ENCODE peak calls at places on chromosomes 2 and 18, in five cellular contexts. N is CD8-positive, alpha-beta T cell; Z is neural crest cell; J is fibroblast of lung; D is cardiac muscle cell. E is an unnamed sample.

GRCh38 chr2:196718796-196719564 is 79.5 kb downstream of the CCDC150 start:
- DNase-seq in D (peak; percentile 69), Z (no peak), N (no peak), J (peak; percentile 86), E (peak; percentile 11)

GRCh38 chr18:67242001-67242400 is 274.5 kb downstream of the DSEL start:
- DNase-seq in D (no peak), Z (no peak), N (no peak), J (no peak), E (no peak)

GRCh38 chr2:179340678-179341077 is 76.0 kb upstream of the SESTD1 start:
- DNase-seq in J (peak; percentile 72), Z (no peak), N (no peak), D (peak; percentile 75), E (no peak)

GRCh38 chr2:166180951-166181812 is 53.4 kb upstream of the SCN1A start:
- DNase-seq in Z (peak; percentile 66), J (peak; percentile 54), N (no peak), D (peak; percentile 61), E (peak; percentile 36)

GRCh38 chr2:110980613-110981062 is 140.1 kb upstream of the BCL2L11 start:
- DNase-seq in D (no peak), J (no peak), N (no peak), Z (no peak), E (no peak)

GRCh38 chr2:170310876-170311502 is 133.0 kb downstream of the MYO3B start:
- DNase-seq in J (no peak), D (no peak), N (no peak), Z (no peak), E (peak; percentile 6)

GRCh38 chr2:150097891-150098595 is 389.4 kb downstream of the RND3 start:
- DNase-seq in Z (no peak), J (peak; percentile 42), D (peak; percentile 82), N (no peak), E (peak; percentile 14)

GRCh38 chr2:177559638-177560037 is 167.1 kb downstream of the AGPS start:
- DNase-seq in Z (no peak), D (no peak), N (no peak), J (no peak), E (no peak)

GRCh38 chr2:235769046-235769445 is 275.2 kb downstream of the AGAP1 start:
- DNase-seq in Z (no peak), J (no peak), D (no peak), N (no peak), E (no peak)

GRCh38 chr2:181683518-181684453 is 3.5 kb upstream of the NEUROD1 start:
- DNase-seq in Z (peak; percentile 67), N (no peak), J (no peak), D (peak; percentile 34), E (peak; percentile 53)

GRCh38 chr2:172623249-172623965 is 67.5 kb downstream of the PDK1 start:
- DNase-seq in D (peak; percentile 41), N (no peak), Z (no peak), J (peak; percentile 84), E (no peak)

GRCh38 chr18:267380-267687 is 513 bp downstream of the THOC1 start:
- DNase-seq in N (no peak), D (no peak), Z (no peak), J (no peak), E (no peak)

GRCh38 chr2:128444816-128445532 is 126.3 kb upstream of the HS6ST1 start:
- DNase-seq in D (no peak), Z (no peak), N (no peak), J (no peak), E (no peak)

GRCh38 chr18:8754995-8755955 is 49.9 kb downstream of the MTCL1 start:
- DNase-seq in Z (no peak), J (peak; percentile 49), N (peak; percentile 34), D (peak; percentile 28), E (peak; percentile 32)

GRCh38 chr2:241884951-241885700 is 15.6 kb downstream of the RTP5 start:
- DNase-seq in J (no peak), N (no peak), Z (no peak), D (no peak), E (no peak)

GRCh38 chr18:12479982-12480381 is 72.3 kb downstream of the PRELID3A start:
- DNase-seq in D (no peak), J (no peak), N (no peak), Z (no peak), E (no peak)

GRCh38 chr18:48929951-48930713 is 20.6 kb downstream of the SMAD7 start:
- DNase-seq in D (peak; percentile 84), N (no peak), J (peak; percentile 68), Z (no peak), E (no peak)

GRCh38 chr2:12721571-12722444 is 5.1 kb downstream of the TRIB2 start:
- DNase-seq in D (peak; percentile 82), J (no peak), Z (no peak), N (no peak), E (no peak)

GRCh38 chr18:37251679-37252078 is 313.9 kb downstream of the CELF4 start:
- DNase-seq in D (peak; percentile 10), J (no peak), N (no peak), Z (no peak), E (no peak)

GRCh38 chr2:216857131-216857550 is 2.7 kb downstream of the TNP1 start:
- DNase-seq in N (no peak), J (peak; percentile 25), Z (no peak), D (no peak), E (no peak)

GRCh38 chr18:8176554-8176953 is 432.7 kb upstream of the RAB12 start:
- DNase-seq in N (no peak), D (no peak), Z (peak; percentile 16), J (no peak), E (no peak)

GRCh38 chr18:59593291-59593717 is 103.9 kb downstream of the CCBE1 start:
- DNase-seq in D (peak; percentile 44), Z (no peak), N (no peak), J (no peak), E (no peak)

GRCh38 chr18:8610442-8610801 is 1.2 kb downstream of the RAB12 start:
- DNase-seq in N (no peak), J (peak; percentile 34), Z (no peak), D (peak; percentile 35), E (no peak)

GRCh38 chr18:7755753-7756475 is 188.8 kb downstream of the PTPRM start:
- DNase-seq in Z (no peak), N (no peak), D (peak; percentile 75), J (peak; percentile 45), E (no peak)

GRCh38 chr2:207163815-207164747 is 1.7 kb downstream of the KLF7 start:
- DNase-seq in Z (no peak), N (peak; percentile 23), D (peak; percentile 78), J (peak; percentile 58), E (no peak)

GRCh38 chr2:237723613-237724012 is 75.0 kb upstream of the RBM44 start:
- DNase-seq in J (peak; percentile 51), D (no peak), N (no peak), Z (peak; percentile 22), E (peak; percentile 34)

GRCh38 chr2:74188018-74188601 is 9.4 kb upstream of the MOB1A start:
- DNase-seq in D (peak; percentile 63), Z (no peak), J (peak; percentile 76), N (no peak), E (no peak)

GRCh38 chr2:227799202-227799601 is 14.4 kb upstream of the CCL20 start:
- DNase-seq in N (no peak), D (no peak), Z (no peak), J (no peak), E (no peak)

GRCh38 chr2:128774320-128775063 is 455.8 kb upstream of the HS6ST1 start:
- DNase-seq in Z (no peak), J (no peak), D (peak; percentile 29), N (no peak), E (no peak)

GRCh38 chr2:187497858-187498463 is 49.9 kb upstream of the CALCRL start:
- DNase-seq in D (peak; percentile 30), Z (no peak), J (peak; percentile 45), N (no peak), E (no peak)
- TF ChIP-seq CTCF in D (peak; percentile 53), Z (peak; percentile 72), J (no peak), N (peak; percentile 23), E (peak; percentile 51)

DNA sequence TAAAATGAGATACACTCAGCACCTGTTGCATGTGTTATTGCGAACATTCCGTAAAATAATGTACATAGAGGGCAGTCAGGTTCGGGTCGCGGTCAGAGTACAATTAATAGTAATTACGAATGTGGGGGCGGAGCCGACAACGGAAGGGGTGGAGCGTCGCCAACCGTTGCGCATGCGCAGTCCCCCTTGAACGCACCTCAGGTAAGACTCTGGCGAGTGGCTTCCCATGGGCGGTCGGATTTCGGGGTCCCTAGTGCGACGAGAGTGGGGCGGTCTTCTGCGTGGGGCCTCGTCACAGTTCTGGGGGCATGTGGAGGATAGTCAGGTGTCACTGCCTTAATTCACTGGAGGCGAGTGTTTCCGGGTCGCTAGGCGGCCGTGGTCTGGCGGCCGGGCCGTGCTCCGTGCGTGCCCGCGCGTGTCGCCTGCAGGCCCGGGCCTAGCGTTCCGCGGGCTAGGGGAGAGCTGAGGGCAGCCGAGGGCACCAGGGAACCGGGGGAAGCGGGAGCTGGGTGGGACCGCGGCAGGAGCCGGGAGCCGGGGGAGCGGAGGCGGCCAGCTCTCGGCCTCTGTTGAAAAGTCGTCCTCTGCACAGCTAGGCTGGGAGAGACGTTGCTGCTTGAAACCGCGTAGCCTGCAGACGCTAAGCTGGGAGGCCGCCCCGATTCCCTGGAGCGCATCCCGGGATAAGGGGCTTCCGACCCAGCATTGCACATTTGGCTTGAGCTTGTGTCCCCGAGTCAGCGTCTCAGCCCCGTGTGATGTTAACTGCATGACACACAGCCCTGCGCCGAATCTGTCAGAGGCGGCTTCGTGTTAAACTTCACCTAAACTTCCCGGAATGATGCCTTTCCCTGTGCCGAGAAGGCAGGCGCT is at the start of gene CEBPZOS:
- DNase-seq in Z (no peak), D (peak; percentile 82), J (peak; percentile 83), N (peak; percentile 89), E (peak; percentile 92)
- TF ChIP-seq CTCF in Z (no peak), D (no peak), J (no peak), N (no peak), E (no peak)

DNA sequence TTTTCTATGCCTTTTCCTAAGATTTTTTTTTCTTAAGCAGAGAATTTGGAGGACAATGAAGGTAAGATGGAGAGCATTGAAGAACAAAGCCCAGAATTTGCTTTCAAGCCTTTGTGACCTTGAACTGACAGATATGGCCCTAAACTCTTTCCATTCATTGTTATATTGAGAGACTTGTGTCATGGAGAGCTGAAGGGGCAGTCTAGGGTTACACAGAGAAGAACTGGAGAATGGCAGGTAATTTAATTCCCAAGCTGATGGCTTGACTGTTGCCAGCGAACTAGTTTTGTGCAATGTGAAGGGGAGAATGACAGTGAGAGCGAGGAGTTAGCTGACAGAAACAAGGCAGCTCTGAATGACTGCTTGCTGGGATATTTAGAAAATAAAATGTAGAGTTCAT is 1344.2 kb downstream of the LRP1B start:
- DNase-seq in N (no peak), Z (no peak), D (no peak), J (no peak), E (no peak)
- TF ChIP-seq CTCF in N (no peak), Z (no peak), D (no peak), J (no peak), E (no peak)

GRCh38 chr2:188978291-188979081 is 4.3 kb downstream of the COL3A1 start:
- DNase-seq in Z (no peak), N (no peak), J (peak; percentile 76), D (peak; percentile 89), E (peak; percentile 25)
- TF ChIP-seq CTCF in Z (peak; percentile 31), N (no peak), J (peak; percentile 36), D (peak; percentile 35), E (peak; percentile 47)

E was measured in GM13977.